ENCODE peak calls at places on chromosomes 5 and 9, in eight cellular contexts. Z is cardiac muscle cell; A is HFF-Myc; S is fibroblast of mammary gland; H is dorsolateral prefrontal cortex; F is astrocyte; I is CD4-positive, alpha-beta T cell; X is ovary. U is an unnamed sample.

GRCh38 chr5:55634204-55634785 is 77.8 kb downstream of the SLC38A9 start:
- DNase-seq in Z (peak), S (peak), A (no peak), H (no peak), F (peak), I (no peak), X (peak), U (no peak)

GRCh38 chr5:17216176-17216973 is 1.1 kb upstream of the BASP1 start:
- DNase-seq in S (peak), F (no peak), Z (peak), H (peak), I (no peak), A (peak), X (peak), U (peak)

GRCh38 chr9:91777437-91777836 is 172.6 kb downstream of the ROR2 start:
- DNase-seq in X (no peak), Z (peak), A (no peak), H (no peak), F (peak), S (peak), I (no peak), U (no peak)

GRCh38 chr9:20022410-20022809 is 233.6 kb upstream of the SLC24A2 start:
- DNase-seq in F (peak), Z (peak), X (no peak), I (no peak), S (peak), A (peak), H (no peak), U (no peak)

GRCh38 chr5:35129921-35130485 is 82.3 kb upstream of the AGXT2 start:
- DNase-seq in S (peak), H (no peak), F (peak), Z (peak), X (no peak), A (no peak), I (peak), U (no peak)

GRCh38 chr5:35902032-35902681 is 36.3 kb downstream of the CAPSL start:
- DNase-seq in S (peak), F (no peak), Z (peak), A (no peak), H (no peak), X (no peak), I (no peak), U (no peak)

GRCh38 chr5:113608113-113608551 is 94.6 kb downstream of the YTHDC2 start:
- DNase-seq in F (peak), I (no peak), Z (peak), A (peak), H (no peak), X (no peak), S (peak), U (peak)

GRCh38 chr9:130765135-130766030 is 69.7 kb upstream of the ABL1 start:
- DNase-seq in Z (peak), S (no peak), X (no peak), I (no peak), H (no peak), F (peak), A (no peak), U (no peak)

GRCh38 chr5:180643191-180643851 is 6.1 kb downstream of the FLT4 start:
- DNase-seq in I (no peak), H (no peak), S (no peak), A (no peak), F (no peak), Z (no peak), X (no peak), U (no peak)

GRCh38 chr5:54703091-54703490 is 185.5 kb downstream of the SNX18 start:
- DNase-seq in Z (peak), A (peak), H (no peak), F (peak), X (peak), S (peak), I (no peak), U (no peak)

GRCh38 chr9:33946779-33947535 is 101.7 kb downstream of the UBAP2 start:
- DNase-seq in I (no peak), H (no peak), A (peak), F (peak), X (no peak), Z (peak), S (peak), U (no peak)

GRCh38 chr5:178385472-178385853 is 152.9 kb upstream of the PHYKPL start:
- DNase-seq in Z (no peak), A (no peak), S (peak), H (no peak), I (no peak), F (no peak), X (no peak), U (peak)
- TF ChIP-seq CTCF in Z (no peak), A (no peak), S (no peak), H (no peak), I (no peak), F (no peak), X (no peak), U (no peak)

DNA sequence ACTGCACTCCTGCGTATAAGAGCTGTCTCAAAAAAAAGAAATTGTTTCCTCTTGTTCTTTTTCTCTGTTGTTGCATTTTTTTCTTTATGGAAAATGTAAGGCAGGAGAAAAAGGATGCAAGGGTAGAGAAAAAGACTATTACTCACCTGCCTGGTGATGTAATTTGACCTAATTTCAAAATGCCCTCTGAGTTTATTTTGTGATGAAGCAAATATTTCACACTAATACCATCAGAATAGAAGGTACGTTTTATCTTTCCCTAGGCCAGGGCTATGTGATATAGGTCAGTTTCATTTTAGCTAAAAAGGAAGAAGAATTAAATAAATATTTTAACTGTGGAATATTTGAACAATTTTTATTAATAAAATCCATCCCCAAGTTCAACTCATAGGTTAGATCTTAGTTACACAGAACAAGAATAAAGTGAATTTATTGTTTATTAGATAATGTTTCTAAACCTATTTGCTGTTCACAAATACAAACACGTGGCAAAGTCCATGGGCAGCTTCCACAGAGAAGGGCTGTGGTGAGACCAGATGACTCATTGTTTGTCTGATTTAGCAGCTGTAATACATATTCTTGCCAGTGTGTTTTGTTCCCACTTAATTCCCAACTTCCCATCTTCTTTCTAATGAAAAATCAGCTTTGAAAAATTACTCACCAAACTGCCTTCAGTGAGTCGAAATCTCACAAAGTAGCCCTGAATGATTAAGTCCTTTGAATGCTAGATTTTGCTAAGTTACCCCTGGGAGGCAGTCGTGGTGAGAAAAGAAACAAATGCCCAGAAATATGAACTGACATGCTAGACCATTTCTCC is 52.8 kb upstream of the CCDC112 start:
- DNase-seq in A (peak), S (peak), F (peak), H (no peak), Z (peak), X (no peak), I (no peak), U (no peak)
- TF ChIP-seq CTCF in A (no peak), S (peak), F (peak), H (no peak), Z (peak), X (no peak), I (no peak), U (no peak)

DNA sequence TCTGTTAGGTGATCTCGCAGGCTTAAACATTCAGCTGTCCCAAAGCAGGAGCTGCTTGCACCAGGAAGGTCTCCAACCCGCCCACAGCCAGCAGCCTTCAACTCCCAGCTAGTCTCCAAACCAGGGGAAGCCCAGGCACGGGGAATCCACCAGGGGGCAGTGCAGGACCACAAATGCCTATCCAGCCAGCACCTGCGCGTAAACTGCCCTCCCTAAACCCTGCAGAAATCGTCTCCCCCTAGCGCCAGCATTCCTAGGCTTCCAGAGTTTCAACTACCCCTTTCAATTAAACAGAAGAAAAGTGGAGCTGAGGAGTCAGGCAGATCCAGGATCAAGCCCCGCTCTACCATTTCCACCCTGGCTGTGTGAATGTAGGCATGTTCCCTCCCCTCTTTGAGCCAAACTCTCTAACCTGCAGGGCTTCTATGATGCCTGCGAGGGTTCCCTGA is 72.0 kb downstream of the HRH2 start:
- DNase-seq in Z (peak), A (peak), S (peak), X (peak), I (peak), H (peak), F (peak), U (peak)
- TF ChIP-seq CTCF in Z (peak), A (peak), S (peak), X (peak), I (peak), H (peak), F (peak), U (peak)

DNA sequence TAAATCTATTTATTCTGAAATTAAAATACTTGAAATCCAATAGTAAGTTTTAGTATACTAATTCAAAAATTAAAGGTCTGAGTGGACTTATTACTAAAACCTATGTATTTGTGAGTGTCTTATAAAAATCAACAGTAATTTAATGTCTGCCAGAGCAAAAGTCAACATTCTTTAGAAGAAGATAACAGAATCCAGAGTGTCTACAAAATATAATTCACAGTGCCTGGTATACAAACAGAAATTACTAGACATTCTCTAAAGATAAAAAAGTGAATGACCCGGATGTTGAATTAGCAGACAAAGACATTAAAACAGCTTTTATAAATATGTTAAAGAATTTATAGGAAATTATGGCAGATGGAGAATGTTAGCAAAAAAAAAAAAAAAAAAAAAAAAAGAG is 22.4 kb upstream of the IRX4 start:
- DNase-seq in X (no peak), F (no peak), S (no peak), A (no peak), H (no peak), I (no peak), Z (no peak), U (no peak)
- TF ChIP-seq CTCF in X (no peak), F (no peak), S (no peak), A (no peak), H (no peak), I (no peak), Z (no peak), U (no peak)

DNA sequence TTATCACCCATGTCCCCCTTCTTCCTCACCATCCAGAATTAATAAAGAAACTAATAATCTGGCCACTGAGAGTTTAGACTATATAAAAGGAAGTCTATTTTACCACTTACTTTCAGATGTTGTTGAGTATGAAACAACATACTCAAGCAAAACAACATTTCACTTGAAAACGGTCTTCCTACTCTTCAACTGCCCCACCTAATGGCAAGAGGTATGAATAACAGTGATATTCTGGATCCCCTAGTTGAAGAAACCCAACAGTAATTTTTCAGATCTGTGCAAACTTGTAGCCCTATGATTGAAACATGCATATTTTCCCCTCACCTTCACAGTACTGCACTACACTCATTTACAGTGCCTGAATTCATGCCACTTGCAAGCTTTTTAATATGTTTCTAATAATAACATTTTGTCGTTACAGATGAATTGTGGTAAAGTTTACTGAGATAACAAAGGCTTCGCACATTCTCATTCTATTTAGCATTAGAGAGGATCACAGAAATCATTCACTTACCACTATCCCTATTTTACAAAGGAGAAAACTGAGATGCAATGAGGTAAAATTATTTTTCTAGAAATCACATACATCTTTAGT is 267.9 kb upstream of the PDE4D start:
- DNase-seq in H (no peak), S (peak), Z (peak), I (no peak), X (no peak), A (no peak), F (peak), U (no peak)
- TF ChIP-seq CTCF in H (peak), S (peak), Z (peak), I (no peak), X (no peak), A (peak), F (peak), U (peak)

GRCh38 chr5:150350524-150351344 is 6.8 kb upstream of the TCOF1 start:
- DNase-seq in A (peak), X (peak), S (peak), F (peak), H (peak), I (peak), Z (peak), U (peak)
- TF ChIP-seq CTCF in A (peak), X (no peak), S (peak), F (peak), H (peak), I (peak), Z (peak), U (peak)

DNA sequence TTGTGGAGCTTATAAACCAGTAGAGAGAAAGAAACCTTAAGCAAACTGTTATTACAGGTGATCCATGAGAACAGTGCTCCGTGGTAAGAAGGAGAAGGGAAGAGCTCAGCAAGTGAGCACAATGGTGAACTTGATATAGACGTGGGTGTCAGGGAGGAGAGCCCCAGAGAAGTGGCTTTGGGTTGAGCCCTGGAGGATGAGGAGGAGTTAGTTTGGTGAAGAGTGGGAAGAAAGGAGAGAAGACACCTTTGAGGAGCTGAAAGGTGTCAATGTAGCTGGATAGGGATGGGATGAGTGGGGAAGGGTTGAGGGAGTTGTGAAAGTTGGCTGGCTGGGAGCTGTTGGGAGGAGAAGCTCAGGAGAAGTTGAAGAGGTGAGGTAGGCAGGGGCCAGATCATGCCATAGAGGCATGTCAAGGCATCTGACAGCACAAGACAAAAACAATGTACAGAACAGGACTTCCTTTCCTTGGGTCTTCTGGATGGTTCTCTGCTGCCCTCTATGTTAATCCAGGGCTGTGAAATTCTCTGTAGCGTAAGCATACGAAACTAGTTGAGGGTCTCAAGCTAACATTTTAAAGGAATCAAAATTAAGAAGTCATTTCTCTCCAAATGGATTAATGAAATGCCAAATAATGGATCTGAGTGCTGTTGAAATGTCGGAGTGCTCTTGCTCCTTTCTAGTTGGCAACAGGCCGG is 501.9 kb downstream of the KDM4C start:
- DNase-seq in F (no peak), H (no peak), S (no peak), A (no peak), X (no peak), Z (peak), I (no peak), U (no peak)
- TF ChIP-seq CTCF in F (no peak), H (peak), S (peak), A (no peak), X (no peak), Z (peak), I (no peak), U (no peak)

GRCh38 chr9:101711330-101711941 is 27.0 kb downstream of the GRIN3A start:
- DNase-seq in A (no peak), S (peak), X (no peak), F (no peak), I (no peak), Z (no peak), H (no peak), U (peak)
- TF ChIP-seq CTCF in A (peak), S (peak), X (no peak), F (peak), I (peak), Z (peak), H (peak), U (peak)